ENCODE peak calls at places on chromosomes 2 and 18, in six cellular contexts. D is EH; W is fibroblast of the aortic adventitia; Z is stimulated activated CD4-positive, alpha-beta T cell treated with anti-CD3 and anti-CD28 coated beads, TNF-alpha, amount 100 ng/mL, for 48 hours; V is coronary artery; R is T follicular helper cell. Q is an unnamed sample.

GRCh38 chr2:203510941-203511305 is 24.2 kb downstream of the RAPH1 start:
- DNase-seq in Z (no peak), R (no peak), W (peak), V (no peak), D (no peak), Q (no peak)

GRCh38 chr2:184692137-184692734 is 93.9 kb downstream of the ZNF804A start:
- DNase-seq in D (no peak), V (no peak), W (peak), Z (no peak), R (no peak), Q (no peak)

GRCh38 chr2:109020217-109020637 is 31.2 kb upstream of the EDAR start:
- DNase-seq in D (peak), W (peak), V (no peak), Z (no peak), R (no peak), Q (no peak)

GRCh38 chr2:86372641-86373502 is 35.4 kb upstream of the REEP1 start:
- DNase-seq in W (peak), Z (no peak), D (peak), V (no peak), R (no peak), Q (peak)

GRCh38 chr2:3458396-3459184 is 60.7 kb downstream of the ADI1 start:
- DNase-seq in D (no peak), R (no peak), W (no peak), V (no peak), Z (no peak), Q (no peak)

GRCh38 chr2:133296396-133296795 is 271.9 kb downstream of the NCKAP5 start:
- DNase-seq in R (no peak), D (no peak), Z (no peak), V (no peak), W (peak), Q (no peak)

GRCh38 chr2:85913854-85914524 is 25.2 kb upstream of the ST3GAL5 start:
- DNase-seq in D (peak), V (no peak), R (no peak), W (peak), Z (no peak), Q (peak)

GRCh38 chr2:104863585-104864279 is 9.8 kb downstream of the POU3F3 start:
- DNase-seq in R (no peak), V (no peak), D (no peak), Z (no peak), W (no peak), Q (no peak)

GRCh38 chr2:38505779-38506178 is 96.9 kb downstream of the HNRNPLL start:
- DNase-seq in D (peak), V (no peak), Z (no peak), W (peak), R (no peak), Q (no peak)

GRCh38 chr18:45166341-45167108 is 448.8 kb upstream of the SLC14A2 start:
- DNase-seq in V (no peak), Z (no peak), W (peak), D (peak), R (no peak), Q (peak)

GRCh38 chr2:95034818-95035217 is 9.3 kb downstream of the MAL start:
- DNase-seq in W (no peak), V (no peak), D (no peak), R (no peak), Z (no peak), Q (no peak)

GRCh38 chr2:47033102-47033880 is 117.7 kb upstream of the MCFD2 start:
- DNase-seq in V (no peak), D (peak), R (no peak), W (no peak), Z (no peak), Q (peak)

GRCh38 chr18:49166327-49166726 is 215.6 kb upstream of the SMAD7 start:
- DNase-seq in Z (no peak), R (no peak), V (no peak), W (no peak), D (no peak), Q (no peak)

GRCh38 chr18:21408681-21409080 is 166.6 kb downstream of the GREB1L start:
- DNase-seq in D (no peak), Z (no peak), R (no peak), V (no peak), W (no peak), Q (no peak)

GRCh38 chr2:205425069-205425468 is 257.2 kb upstream of the NRP2 start:
- DNase-seq in W (no peak), R (no peak), V (no peak), Z (no peak), D (no peak), Q (no peak)

GRCh38 chr18:49112031-49112430 is 161.3 kb upstream of the SMAD7 start:
- DNase-seq in D (no peak), V (no peak), W (no peak), R (no peak), Z (no peak), Q (no peak)

GRCh38 chr2:188971316-188971930 is 2.8 kb upstream of the COL3A1 start:
- DNase-seq in V (no peak), Z (no peak), R (no peak), W (peak), D (no peak), Q (no peak)

GRCh38 chr2:50956886-50957285 is 75.0 kb downstream of the NRXN1 start:
- DNase-seq in D (no peak), V (no peak), W (no peak), Z (no peak), R (no peak), Q (no peak)

GRCh38 chr18:10274327-10274726 is 180.1 kb upstream of the APCDD1 start:
- DNase-seq in W (peak), V (no peak), R (no peak), D (peak), Z (no peak), Q (no peak)

GRCh38 chr2:72561621-72562318 is 264.1 kb downstream of the EXOC6B start:
- DNase-seq in D (peak), W (peak), Z (no peak), V (no peak), R (no peak), Q (peak)

GRCh38 chr2:134361648-134362047 is 107.8 kb downstream of the MGAT5 start:
- DNase-seq in D (no peak), W (no peak), V (no peak), Z (no peak), R (no peak), Q (no peak)

GRCh38 chr18:36094431-36094830 is 27.1 kb upstream of the RPRD1A start:
- DNase-seq in Z (no peak), D (no peak), W (no peak), R (no peak), V (no peak), Q (no peak)

GRCh38 chr2:20450201-20451108 is 3.6 kb downstream of the RHOB start:
- DNase-seq in D (peak), Z (no peak), R (no peak), W (peak), V (peak), Q (no peak)

GRCh38 chr2:62741954-62742722 is 36.6 kb downstream of the EHBP1 start:
- DNase-seq in R (no peak), V (no peak), D (peak), W (peak), Z (no peak), Q (no peak)

GRCh38 chr18:21444465-21445023 is 156.0 kb downstream of the ESCO1 start:
- DNase-seq in Z (no peak), R (no peak), W (peak), V (no peak), D (peak), Q (peak)

Q was measured in RCC 7860.